ENCODE peak calls at places on chromosome 9, in eight cellular contexts. J is transverse colon; Y is stomach; R is CD8-positive, alpha-beta memory T cell; N is neural progenitor cell; H is pancreas; C is fibroblast of lung; U is PC-3. P is an unnamed sample.

GRCh38 chr9:16442622-16443021 is 427.8 kb downstream of the BNC2 start:
- DNase-seq in R (no peak), J (no peak), N (peak), U (peak), Y (no peak), C (peak), H (no peak), P (no peak)

GRCh38 chr9:69812068-69813000 is 8.3 kb upstream of the CFAP95 start:
- DNase-seq in N (no peak), H (no peak), R (no peak), C (no peak), U (no peak), J (no peak), Y (no peak), P (no peak)

GRCh38 chr9:88990721-88991065 is 575 bp upstream of the S1PR3 start:
- DNase-seq in U (no peak), H (no peak), J (no peak), R (no peak), Y (no peak), C (no peak), N (peak), P (no peak)

GRCh38 chr9:16119861-16120641 is 567.2 kb downstream of the CCDC171 start:
- DNase-seq in R (no peak), J (no peak), N (no peak), Y (no peak), H (no peak), U (no peak), C (peak), P (no peak)

GRCh38 chr9:33161011-33161588 is 6.0 kb downstream of the B4GALT1 start:
- DNase-seq in N (peak), C (peak), U (peak), Y (peak), H (no peak), R (peak), J (peak), P (peak)

GRCh38 chr9:118459832-118460425 is 755.7 kb downstream of the TLR4 start:
- DNase-seq in N (no peak), Y (no peak), C (no peak), U (no peak), R (no peak), H (no peak), J (peak), P (no peak)

GRCh38 chr9:22307013-22307711 is 139.5 kb upstream of the DMRTA1 start:
- DNase-seq in N (peak), C (peak), H (peak), R (no peak), Y (peak), U (peak), J (no peak), P (no peak)

GRCh38 chr9:108801949-108802348 is 53.8 kb downstream of the ACTL7B start:
- DNase-seq in C (no peak), N (no peak), H (no peak), J (no peak), U (no peak), R (no peak), Y (no peak), P (no peak)

GRCh38 chr9:137879566-137880150 is 2.1 kb downstream of the CACNA1B start:
- DNase-seq in R (no peak), J (no peak), U (no peak), N (no peak), Y (no peak), H (no peak), C (no peak), P (no peak)

GRCh38 chr9:105737205-105737604 is 42.9 kb downstream of the TMEM38B start:
- DNase-seq in N (no peak), Y (no peak), C (no peak), R (no peak), U (no peak), H (no peak), J (no peak), P (no peak)

GRCh38 chr9:80387828-80388227 is 816.1 kb downstream of the TLE4 start:
- DNase-seq in N (no peak), H (no peak), Y (no peak), J (no peak), C (no peak), U (no peak), R (no peak), P (no peak)

GRCh38 chr9:87569008-87569908 is 71.6 kb downstream of the DAPK1 start:
- DNase-seq in H (no peak), C (peak), R (no peak), N (peak), Y (no peak), U (no peak), J (no peak), P (peak)

GRCh38 chr9:128550770-128551651 is 1.4 kb upstream of the SPTAN1 start:
- DNase-seq in Y (no peak), J (no peak), C (peak), R (no peak), N (peak), U (no peak), H (no peak), P (no peak)

GRCh38 chr9:22682536-22683392 is 236.1 kb downstream of the DMRTA1 start:
- DNase-seq in U (peak), R (no peak), H (no peak), Y (no peak), C (peak), N (no peak), J (no peak), P (no peak)

GRCh38 chr9:128127568-128127989 is at the start of gene PTGES2:
- DNase-seq in H (peak), Y (peak), R (peak), J (peak), C (peak), U (peak), N (peak), P (peak)

GRCh38 chr9:107542401-107542800 is 52.8 kb upstream of the KLF4 start:
- DNase-seq in C (peak), N (no peak), Y (no peak), H (no peak), R (no peak), J (no peak), U (no peak), P (no peak)

GRCh38 chr9:110752766-110753165 is 84.2 kb downstream of the MUSK start:
- DNase-seq in C (peak), R (no peak), J (no peak), H (no peak), Y (no peak), N (no peak), U (peak), P (no peak)

GRCh38 chr9:93295031-93295430 is 111.1 kb downstream of the WNK2 start:
- DNase-seq in C (no peak), R (no peak), J (peak), Y (no peak), N (no peak), U (no peak), H (no peak), P (peak)

GRCh38 chr9:81195206-81195605 is 494.1 kb downstream of the TLE1 start:
- DNase-seq in J (no peak), Y (no peak), N (no peak), C (no peak), R (no peak), U (no peak), H (no peak), P (no peak)

GRCh38 chr9:78676009-78676408 is 379.1 kb downstream of the PSAT1 start:
- DNase-seq in J (no peak), Y (no peak), U (no peak), H (no peak), R (no peak), N (no peak), C (peak), P (no peak)

GRCh38 chr9:135410831-135411473 is 68.6 kb upstream of the PPP1R26 start:
- DNase-seq in J (no peak), C (no peak), U (no peak), N (peak), R (no peak), H (no peak), Y (no peak), P (no peak)

GRCh38 chr9:34557421-34558321 is 31.9 kb downstream of the CNTFR start:
- DNase-seq in N (no peak), C (no peak), R (no peak), J (no peak), H (no peak), U (no peak), Y (no peak), P (no peak)

GRCh38 chr9:104682642-104683041 is 11.7 kb upstream of the OR13D1 start:
- DNase-seq in Y (no peak), J (no peak), H (no peak), N (peak), R (no peak), C (peak), U (peak), P (no peak)

GRCh38 chr9:93247892-93248291 is 64.0 kb downstream of the WNK2 start:
- DNase-seq in H (no peak), N (no peak), Y (no peak), C (no peak), J (no peak), R (no peak), U (no peak), P (no peak)

GRCh38 chr9:93288341-93288740 is 104.4 kb downstream of the WNK2 start:
- DNase-seq in R (no peak), C (no peak), J (no peak), Y (peak), N (no peak), U (no peak), H (no peak), P (peak)

GRCh38 chr9:92740015-92740408 is 24.6 kb downstream of the BICD2 start:
- DNase-seq in C (peak), Y (no peak), U (no peak), H (no peak), R (no peak), J (no peak), N (no peak), P (no peak)

GRCh38 chr9:87381050-87381711 is 116.5 kb upstream of the DAPK1 start:
- DNase-seq in Y (no peak), U (no peak), J (no peak), H (no peak), C (peak), R (no peak), N (no peak), P (no peak)

GRCh38 chr9:113492343-113493079 is 29.0 kb downstream of the RGS3 start:
- DNase-seq in J (no peak), R (no peak), Y (no peak), C (peak), U (no peak), N (no peak), H (no peak), P (no peak)

GRCh38 chr9:86098793-86099694 is at the start of gene GOLM1:
- DNase-seq in N (peak), C (peak), J (peak), R (no peak), Y (peak), H (peak), U (peak), P (peak)

GRCh38 chr9:111965566-111966019 is 69.0 kb downstream of the UGCG start:
- DNase-seq in R (no peak), Y (no peak), N (no peak), U (peak), J (no peak), C (peak), H (no peak), P (peak)

GRCh38 chr9:136949239-136949816 is 2.7 kb upstream of the LCN12 start:
- DNase-seq in Y (no peak), H (no peak), J (no peak), C (no peak), R (no peak), U (no peak), N (peak), P (no peak)

GRCh38 chr9:129584136-129584535 is 36.8 kb downstream of the C9orf50 start:
- DNase-seq in J (peak), N (peak), U (peak), H (peak), Y (peak), C (peak), R (peak), P (peak)

GRCh38 chr9:93028448-93029006 is 30.0 kb upstream of the SUSD3 start:
- DNase-seq in N (no peak), Y (no peak), U (no peak), C (no peak), R (peak), J (peak), H (no peak), P (peak)

DNA sequence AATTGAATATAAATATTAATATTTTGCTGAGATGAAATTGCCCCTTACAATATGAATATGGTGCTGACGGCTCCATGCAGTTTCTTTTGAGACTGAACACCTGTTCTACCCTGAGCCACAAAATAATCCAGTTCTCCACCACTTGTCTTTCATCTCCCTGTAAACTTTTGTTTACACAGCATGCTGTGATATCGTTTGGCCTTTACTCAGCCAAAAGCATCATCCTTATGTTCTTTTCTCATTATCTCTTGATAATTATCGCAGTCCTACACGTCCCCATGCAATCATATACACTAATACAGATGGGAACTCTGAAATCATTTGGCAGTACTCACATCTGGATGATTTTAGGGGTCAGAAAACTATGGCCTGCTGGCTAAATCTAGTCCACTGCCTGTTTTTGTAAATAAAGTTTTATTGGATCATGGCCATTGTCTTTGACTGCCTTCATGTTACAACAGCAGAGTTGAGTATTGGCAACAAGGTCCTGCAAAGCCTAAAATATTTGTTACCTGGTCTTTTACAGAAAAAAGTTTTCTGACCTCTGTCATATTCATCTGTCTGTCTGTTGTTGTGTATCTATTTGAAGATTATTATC is 53.3 kb downstream of the AOPEP start:
- DNase-seq in J (no peak), N (no peak), R (no peak), H (no peak), Y (no peak), U (no peak), C (no peak), P (no peak)
- H3K27ac ChIP-seq in J (no peak), N (no peak), R (no peak), H (no peak), Y (no peak), U (no peak), C (no peak), P (no peak)

GRCh38 chr9:122164286-122164685 is 4.6 kb downstream of the MORN5 start:
- DNase-seq in R (no peak), H (no peak), N (no peak), C (no peak), U (no peak), Y (no peak), J (peak), P (no peak)
- H3K4me3 ChIP-seq in R (no peak), H (no peak), N (no peak), C (no peak), U (no peak), Y (no peak), J (no peak), P (no peak)

GRCh38 chr9:36396985-36397384 is 3.1 kb downstream of the RNF38 start:
- DNase-seq in U (no peak), J (no peak), C (no peak), N (no peak), R (no peak), Y (no peak), H (no peak), P (no peak)

GRCh38 chr9:36400332-36401178 is 486 bp upstream of the RNF38 start:
- DNase-seq in H (peak), Y (peak), C (peak), U (peak), J (peak), R (peak), N (peak), P (peak)

GRCh38 chr9:36399980-36400331 is at the start of gene RNF38:
- DNase-seq in Y (no peak), J (no peak), H (no peak), N (no peak), R (peak), U (no peak), C (no peak), P (no peak)

GRCh38 chr9:36401179-36401740 is 1.2 kb upstream of the RNF38 start:
- DNase-seq in U (peak), H (peak), R (no peak), C (peak), Y (peak), J (peak), N (no peak), P (no peak)

GRCh38 chr9:36398745-36399144 is 1.3 kb downstream of the RNF38 start:
- DNase-seq in H (no peak), U (no peak), J (no peak), R (no peak), Y (no peak), N (no peak), C (peak), P (no peak)
- H3K27ac ChIP-seq in H (no peak), U (no peak), J (peak), R (no peak), Y (no peak), N (no peak), C (peak), P (no peak)

GRCh38 chr9:72509635-72510034 is 11.8 kb upstream of the TMC1 start:
- DNase-seq in R (no peak), H (no peak), U (peak), C (peak), Y (no peak), J (no peak), N (no peak), P (no peak)

GRCh38 chr9:72506615-72507014 is 14.8 kb upstream of the TMC1 start:
- DNase-seq in R (no peak), H (no peak), C (no peak), U (no peak), J (no peak), Y (no peak), N (no peak), P (no peak)

GRCh38 chr9:72509053-72509452 is 12.4 kb upstream of the TMC1 start:
- DNase-seq in C (peak), Y (no peak), J (no peak), H (no peak), R (no peak), N (no peak), U (peak), P (no peak)
- H3K4me3 ChIP-seq in C (no peak), Y (no peak), J (no peak), H (no peak), R (no peak), N (no peak), U (no peak), P (no peak)

DNA sequence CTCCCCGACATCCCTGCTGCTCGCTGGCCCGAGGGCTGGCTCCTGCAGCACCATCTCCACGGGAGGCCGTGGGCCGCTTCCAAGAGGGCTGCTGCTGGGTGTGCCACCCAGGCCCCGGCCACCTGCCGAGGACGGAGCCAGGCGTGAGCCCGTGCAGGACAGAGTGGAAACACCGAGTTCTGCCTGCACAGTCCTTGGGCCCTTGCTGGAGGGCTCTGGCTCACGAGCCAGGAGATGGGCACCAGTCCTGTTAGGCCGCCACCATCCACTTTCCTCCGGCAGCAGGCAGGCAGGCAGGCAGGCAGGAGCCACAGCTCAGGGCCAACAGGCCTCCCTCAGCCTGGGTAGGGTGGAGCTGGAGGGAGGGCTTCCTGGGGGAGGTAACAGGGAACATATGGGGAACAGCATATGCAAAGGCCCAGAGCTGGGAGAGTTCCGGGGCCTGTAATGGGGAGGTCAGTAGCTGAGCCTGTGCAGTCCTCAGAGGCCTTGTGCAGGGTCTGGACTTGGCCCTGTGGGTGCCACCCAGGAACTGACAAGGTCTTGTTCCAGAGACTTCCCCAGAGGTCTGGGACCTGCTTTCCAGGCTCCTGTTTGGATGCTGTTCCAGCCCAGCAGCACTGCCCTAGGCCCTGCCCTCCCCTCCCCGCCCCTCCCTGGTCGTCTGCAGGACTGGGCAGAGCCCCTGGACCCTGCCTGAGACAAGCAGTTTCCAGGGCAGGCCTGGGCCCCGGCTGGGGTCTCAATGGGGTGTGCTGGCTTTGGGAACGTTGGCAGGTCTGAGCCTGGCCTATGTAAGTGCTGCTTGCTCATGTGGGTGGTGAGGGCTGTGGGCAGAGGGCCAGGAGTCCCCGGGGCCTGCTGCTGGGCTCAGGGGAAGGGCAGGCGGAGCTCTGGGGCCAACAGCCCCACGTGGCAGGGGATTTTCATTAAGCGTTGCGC is 32.0 kb downstream of the RXRA start:
- DNase-seq in U (no peak), C (peak), J (no peak), H (no peak), Y (peak), N (no peak), R (no peak), P (no peak)
- H3K27ac ChIP-seq in U (no peak), C (no peak), J (no peak), H (no peak), Y (no peak), N (no peak), R (no peak), P (peak)

GRCh38 chr9:133276001-133276884 is 1.2 kb upstream of the ABO start:
- DNase-seq in Y (no peak), H (no peak), N (no peak), R (no peak), U (no peak), J (peak), C (no peak), P (no peak)
- H3K4me3 ChIP-seq in Y (peak), H (peak), N (peak), R (no peak), U (no peak), J (peak), C (no peak), P (peak)

GRCh38 chr9:114549677-114550330 is 37.8 kb upstream of the ATP6V1G1 start:
- DNase-seq in Y (no peak), J (no peak), R (no peak), U (peak), N (no peak), H (no peak), C (peak), P (no peak)
- H3K27ac ChIP-seq in Y (no peak), J (no peak), R (no peak), U (no peak), N (no peak), H (no peak), C (no peak), P (peak)

DNA sequence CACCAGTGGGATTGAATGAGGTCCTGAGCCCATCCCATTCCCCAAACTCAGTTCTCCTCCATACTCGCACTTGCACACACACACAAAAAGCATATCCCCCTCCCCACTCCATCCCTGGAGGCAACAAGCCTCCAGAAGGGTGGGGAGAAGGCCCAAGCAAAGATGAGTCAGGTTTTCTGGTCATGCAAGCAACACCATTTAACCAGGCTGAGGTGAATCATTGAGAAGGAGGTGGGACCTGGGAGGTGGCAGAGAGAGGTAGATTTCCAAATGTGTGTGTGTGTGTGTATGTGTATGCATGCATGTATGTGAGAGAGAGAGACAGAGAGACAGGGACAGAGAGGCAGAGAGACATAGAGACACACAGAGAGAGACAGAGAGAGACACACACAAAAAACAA is 185.2 kb upstream of the TRIM32 start:
- DNase-seq in J (no peak), U (peak), C (peak), H (no peak), R (no peak), Y (no peak), N (no peak), P (no peak)
- H3K4me3 ChIP-seq in J (no peak), U (no peak), C (no peak), H (no peak), R (no peak), Y (no peak), N (no peak), P (no peak)

DNA sequence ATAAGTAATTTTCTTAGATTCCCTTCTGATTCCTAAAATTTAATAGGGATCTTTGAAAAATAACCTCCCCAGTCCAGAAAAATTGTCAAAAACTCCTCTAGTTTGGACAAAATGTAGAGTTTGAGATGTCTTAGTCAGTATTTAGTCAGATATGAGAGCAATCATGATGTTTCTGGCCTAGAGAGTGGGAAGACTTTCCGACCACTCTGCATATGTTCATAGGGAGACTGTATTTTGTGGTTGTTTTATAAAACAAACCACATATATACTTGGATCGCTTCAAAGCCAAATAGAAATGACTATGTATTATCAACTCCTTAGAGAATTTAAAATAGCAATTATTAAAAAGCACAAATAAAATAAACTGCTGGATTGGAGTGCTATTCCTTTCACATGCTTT is 15.8 kb downstream of the ZFAND5 start:
- DNase-seq in R (no peak), U (no peak), J (no peak), N (no peak), Y (no peak), C (no peak), H (no peak), P (no peak)
- H3K27ac ChIP-seq in R (no peak), U (no peak), J (no peak), N (no peak), Y (no peak), C (no peak), H (no peak), P (no peak)

P was measured in Peyer's patch.